ENCODE peak calls at places on chromosomes 13 and 19, in eight cellular contexts. C is adrenal gland; P is CD8-positive, alpha-beta memory T cell; T is aorta; N is tibial artery; L is colonic mucosa; O is fibroblast of lung; W is upper lobe of right lung. I is an unnamed sample.

GRCh38 chr13:99299545-99300341 is 7.5 kb downstream of the GPR183 start:
- DNase-seq in C (no peak), P (no peak), T (no peak), N (no peak), L (no peak), O (no peak), W (no peak), I (no peak)

GRCh38 chr19:57934820-57935665 is at the start of gene ZNF418:
- DNase-seq in C (peak), P (peak), T (no peak), N (no peak), L (peak), O (peak), W (peak), I (no peak)

GRCh38 chr13:97574926-97575325 is 141.0 kb downstream of the RAP2A start:
- DNase-seq in C (peak), P (no peak), T (no peak), N (no peak), L (peak), O (peak), W (no peak), I (no peak)

GRCh38 chr13:25943081-25943480 is 108.7 kb downstream of the SHISA2 start:
- DNase-seq in C (no peak), P (no peak), T (no peak), N (no peak), L (no peak), O (no peak), W (no peak), I (no peak)

GRCh38 chr19:12947702-12948596 is 2.3 kb downstream of the RAD23A start:
- DNase-seq in C (no peak), P (no peak), T (peak), N (no peak), L (no peak), O (no peak), W (no peak), I (no peak)

GRCh38 chr19:46784262-46785053 is 3.9 kb downstream of the SLC1A5 start:
- DNase-seq in C (peak), P (peak), T (peak), N (peak), L (peak), O (peak), W (peak), I (peak)

GRCh38 chr13:28220166-28220565 is 81.8 kb downstream of the PAN3 start:
- DNase-seq in C (no peak), P (no peak), T (no peak), N (no peak), L (no peak), O (peak), W (no peak), I (no peak)

GRCh38 chr13:95296326-95296939 is 4.8 kb downstream of the ABCC4 start:
- DNase-seq in C (peak), P (no peak), T (no peak), N (no peak), L (peak), O (no peak), W (peak), I (no peak)

GRCh38 chr13:98150836-98151489 is 8.1 kb downstream of the FARP1 start:
- DNase-seq in C (no peak), P (no peak), T (no peak), N (no peak), L (no peak), O (no peak), W (no peak), I (no peak)

GRCh38 chr19:49497047-49497789 is 984 bp downstream of the RPS11 start:
- DNase-seq in C (peak), P (peak), T (no peak), N (no peak), L (peak), O (peak), W (peak), I (no peak)

GRCh38 chr19:10514211-10515145 is 2.8 kb downstream of the S1PR5 start:
- DNase-seq in C (no peak), P (peak), T (no peak), N (no peak), L (no peak), O (no peak), W (no peak), I (no peak)

GRCh38 chr19:45597425-45598111 is 4.4 kb downstream of the GPR4 start:
- DNase-seq in C (no peak), P (no peak), T (no peak), N (no peak), L (no peak), O (no peak), W (no peak), I (no peak)

DNA sequence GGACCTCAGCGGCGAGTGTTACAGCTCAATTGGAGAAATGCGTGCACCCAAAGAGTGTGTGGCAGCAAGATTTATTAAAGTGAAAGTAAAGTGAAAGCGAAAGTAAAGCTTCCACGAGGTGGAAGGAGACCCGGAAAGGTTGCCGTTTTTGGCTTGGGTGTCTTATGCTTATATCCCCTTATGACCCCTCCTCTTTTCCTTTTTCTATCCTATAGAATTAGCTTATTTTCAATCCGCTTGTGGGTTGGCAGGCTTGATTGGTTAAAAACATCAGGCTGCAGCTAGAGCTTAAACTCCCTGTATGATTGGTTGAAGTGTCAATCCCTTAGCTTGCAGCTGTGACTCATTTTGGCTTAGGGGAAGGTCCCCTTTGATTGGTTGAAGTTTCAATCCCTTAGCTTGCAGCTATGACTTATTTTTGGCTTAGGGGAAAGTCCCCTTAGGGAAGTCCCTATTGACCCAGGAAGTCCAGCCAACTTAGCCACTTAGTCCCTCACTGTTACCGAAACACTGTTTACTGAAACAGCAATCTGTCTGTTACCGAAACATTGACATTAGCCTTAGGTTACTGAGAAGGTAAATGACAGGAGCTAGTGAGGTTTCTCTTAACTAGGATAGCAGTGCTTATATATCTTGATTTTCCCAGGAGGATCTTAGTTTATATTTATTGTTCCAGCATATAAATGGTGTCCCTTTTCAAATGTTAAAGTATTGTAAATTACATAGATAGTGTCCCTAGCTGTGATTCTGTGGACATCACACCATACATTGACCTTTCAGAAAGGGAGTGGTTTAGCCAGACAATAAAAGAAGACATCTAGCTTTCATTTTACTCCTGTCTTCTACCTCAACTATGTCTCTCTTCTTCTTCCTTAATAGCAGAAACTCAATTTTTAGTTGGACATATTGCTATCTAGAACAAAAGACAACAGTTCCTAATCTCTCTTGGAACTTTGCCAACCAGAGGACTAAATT is 575.8 kb downstream of the DACH1 start:
- DNase-seq in C (peak), P (peak), T (no peak), N (no peak), L (no peak), O (peak), W (no peak), I (no peak)
- H3K27ac ChIP-seq in C (no peak), P (peak), T (no peak), N (no peak), L (no peak), O (no peak), W (peak), I (no peak)

GRCh38 chr13:49062297-49062896 is 86.7 kb downstream of the FNDC3A start:
- DNase-seq in C (no peak), P (no peak), T (no peak), N (no peak), L (no peak), O (no peak), W (no peak), I (no peak)
- H3K27ac ChIP-seq in C (no peak), P (no peak), T (no peak), N (no peak), L (no peak), O (no peak), W (no peak), I (no peak)

GRCh38 chr19:39446365-39447084 is 1.1 kb downstream of the SUPT5H start:
- DNase-seq in C (no peak), P (no peak), T (no peak), N (no peak), L (no peak), O (no peak), W (no peak), I (no peak)
- H3K27ac ChIP-seq in C (peak), P (peak), T (no peak), N (peak), L (no peak), O (peak), W (peak), I (no peak)

DNA sequence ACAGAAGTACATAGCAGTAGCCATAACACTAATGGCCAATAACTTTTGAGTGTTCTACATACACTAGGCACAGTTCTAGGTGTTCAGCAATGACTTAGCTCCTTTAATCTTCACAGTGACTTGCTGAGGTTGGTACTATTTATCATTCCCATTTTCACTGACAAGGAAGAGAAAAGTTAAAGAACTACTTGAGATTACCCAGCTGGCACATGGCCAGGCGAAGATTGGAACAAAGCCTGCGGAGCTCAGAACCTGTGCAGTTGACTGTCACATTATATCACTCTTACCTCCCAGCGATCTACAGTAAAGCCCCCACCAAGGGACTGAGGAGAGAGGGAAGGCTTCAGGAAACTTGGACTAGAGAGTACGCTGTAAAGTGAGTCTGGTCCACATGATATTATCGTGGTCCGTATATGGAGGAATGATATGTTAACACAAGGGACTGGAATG is 42.4 kb upstream of the WDFY2 start:
- DNase-seq in C (no peak), P (no peak), T (no peak), N (no peak), L (peak), O (no peak), W (no peak), I (no peak)
- H3K27ac ChIP-seq in C (no peak), P (no peak), T (no peak), N (no peak), L (no peak), O (no peak), W (no peak), I (no peak)

DNA sequence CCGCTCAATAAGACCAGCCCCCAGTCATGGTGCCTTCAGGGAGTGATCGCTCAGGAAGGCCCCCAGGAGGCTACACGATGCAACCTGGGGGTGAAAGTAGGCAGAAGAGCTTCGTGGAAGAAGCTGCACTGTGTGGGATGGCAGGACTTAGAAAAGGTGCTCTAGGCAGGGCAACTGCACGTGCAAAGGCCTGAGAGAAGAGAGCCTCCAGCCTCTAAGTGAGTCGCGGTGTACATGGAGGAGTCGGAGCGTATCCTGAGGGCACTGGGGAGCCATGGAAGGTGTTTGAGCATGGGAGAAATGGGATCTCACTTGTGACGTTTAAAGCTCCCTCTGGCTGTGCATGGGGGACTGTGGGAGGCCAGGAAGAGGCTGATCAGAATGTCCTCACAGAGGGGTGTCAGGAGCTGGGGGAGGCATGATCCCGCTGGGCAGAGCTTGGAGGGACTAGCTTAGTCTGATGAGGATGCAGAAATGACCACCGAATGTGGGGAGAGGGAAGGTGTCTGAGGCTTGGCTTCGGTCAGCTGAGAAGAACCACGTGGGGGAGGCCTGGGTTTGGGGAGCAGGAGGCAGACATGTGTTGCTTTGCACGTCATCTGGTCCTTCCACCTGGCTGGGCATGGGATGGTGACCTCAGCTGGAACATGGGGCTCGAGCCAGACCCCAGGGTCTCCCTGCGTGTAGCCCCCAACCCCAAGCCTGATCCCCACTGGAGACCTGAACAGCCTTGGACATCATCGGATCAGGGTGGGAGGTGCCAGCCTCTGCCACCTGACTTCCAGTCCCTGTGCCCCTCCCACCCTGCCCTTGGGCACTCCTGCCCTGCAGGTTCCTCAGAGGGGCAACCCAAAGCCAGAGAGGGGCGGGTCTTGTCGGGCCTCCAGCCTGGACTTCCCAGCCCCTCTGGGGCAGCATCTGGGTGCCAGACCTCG is 1.1 kb downstream of the APC2 start:
- DNase-seq in C (no peak), P (no peak), T (no peak), N (no peak), L (no peak), O (no peak), W (no peak), I (no peak)
- H3K27ac ChIP-seq in C (peak), P (no peak), T (no peak), N (no peak), L (no peak), O (no peak), W (no peak), I (no peak)

GRCh38 chr19:15266683-15267082 is 34.4 kb upstream of the EPHX3 start:
- DNase-seq in C (no peak), P (no peak), T (no peak), N (no peak), L (no peak), O (no peak), W (no peak), I (no peak)
- H3K27ac ChIP-seq in C (peak), P (no peak), T (peak), N (peak), L (no peak), O (peak), W (peak), I (peak)

GRCh38 chr19:33368074-33368864 is 5.2 kb upstream of the CEBPG start:
- DNase-seq in C (no peak), P (no peak), T (no peak), N (no peak), L (no peak), O (peak), W (no peak), I (no peak)
- H3K27ac ChIP-seq in C (no peak), P (no peak), T (no peak), N (no peak), L (no peak), O (no peak), W (no peak), I (no peak)

DNA sequence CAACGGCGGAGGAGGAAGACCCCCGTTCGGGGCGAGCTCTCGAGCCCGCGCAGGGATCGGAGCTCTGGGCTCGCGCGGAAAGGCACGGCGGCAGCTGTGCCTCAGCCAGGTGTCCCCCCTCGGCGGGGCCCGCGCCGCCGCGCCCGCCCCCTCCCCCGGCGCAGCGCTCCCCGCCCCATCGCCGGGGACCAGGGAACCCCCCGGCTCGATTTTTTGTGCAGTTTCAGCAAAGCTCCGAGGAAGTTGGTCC is 110.0 kb downstream of the KCNRG start:
- DNase-seq in C (no peak), P (no peak), T (no peak), N (no peak), L (no peak), O (no peak), W (no peak), I (no peak)
- H3K27ac ChIP-seq in C (peak), P (peak), T (peak), N (peak), L (peak), O (peak), W (peak), I (peak)

DNA sequence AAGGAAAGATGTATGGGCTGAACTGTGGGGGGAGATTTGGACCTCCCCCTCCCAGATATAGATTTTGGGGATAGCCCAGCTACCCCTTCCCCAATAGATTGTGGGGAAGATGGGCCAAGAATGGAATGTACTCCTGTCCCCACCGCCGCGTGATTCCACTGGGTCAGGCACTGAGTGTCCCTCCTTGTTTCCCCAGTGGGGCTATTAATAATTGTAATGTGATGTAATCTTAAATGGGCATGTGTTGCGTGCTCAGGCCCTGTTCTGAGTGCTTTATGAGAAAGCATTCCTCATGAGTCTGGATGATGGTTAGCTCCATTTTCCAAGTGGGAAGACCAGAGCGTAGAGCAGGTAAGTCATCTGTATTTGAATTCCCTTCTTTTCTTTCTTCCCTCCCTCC is 1.4 kb downstream of the PSMD8 start:
- DNase-seq in C (no peak), P (no peak), T (no peak), N (no peak), L (no peak), O (no peak), W (no peak), I (no peak)
- H3K27ac ChIP-seq in C (no peak), P (peak), T (no peak), N (no peak), L (no peak), O (peak), W (peak), I (no peak)

I was measured in coronary artery.